ENCODE peak calls at places on chromosome 17, in ten cellular contexts. One of them, this sample, is unnamed.
A peak's percentile ranks its signal among the peaks of the same experiment; 100 is the strongest.

GRCh38 chr17:79830303-79830702 is 8.9 kb downstream of the CBX4 start:
- DNase-seq in breast epithelium: no peak
- DNase-seq in PC-3: no peak
- DNase-seq in uterus: no peak
- DNase-seq in SJSA1: no peak
- DNase-seq in GM23248: no peak
- DNase-seq in fibroblast of lung: no peak
- DNase-seq in heart left ventricle: no peak
- DNase-seq in BE2C: no peak
- DNase-seq in CD8-positive, alpha-beta memory T cell: no peak
- DNase-seq in this sample: no peak

GRCh38 chr17:5672141-5672540 is 87.8 kb upstream of the NLRP1 start:
- DNase-seq in uterus: no peak
- DNase-seq in SJSA1: no peak
- DNase-seq in breast epithelium: no peak
- DNase-seq in PC-3: no peak
- DNase-seq in heart left ventricle: no peak
- DNase-seq in CD8-positive, alpha-beta memory T cell: no peak
- DNase-seq in GM23248: no peak
- DNase-seq in fibroblast of lung: no peak
- DNase-seq in BE2C: no peak
- DNase-seq in this sample: no peak

GRCh38 chr17:81691196-81691595 is 7.4 kb downstream of the HGS start:
- DNase-seq in PC-3: no peak
- DNase-seq in breast epithelium: no peak
- DNase-seq in GM23248: no peak
- DNase-seq in SJSA1: no peak
- DNase-seq in heart left ventricle: no peak
- DNase-seq in CD8-positive, alpha-beta memory T cell: no peak
- DNase-seq in fibroblast of lung: no peak
- DNase-seq in uterus: no peak
- DNase-seq in BE2C: no peak
- DNase-seq in this sample: no peak

GRCh38 chr17:18281815-18282214 is 21.4 kb downstream of the MIEF2 start:
- DNase-seq in CD8-positive, alpha-beta memory T cell: no peak
- DNase-seq in uterus: no peak
- DNase-seq in BE2C: no peak
- DNase-seq in SJSA1: no peak
- DNase-seq in breast epithelium: no peak
- DNase-seq in fibroblast of lung: no peak
- DNase-seq in PC-3: no peak
- DNase-seq in heart left ventricle: no peak
- DNase-seq in GM23248: no peak
- DNase-seq in this sample: no peak

GRCh38 chr17:50596191-50597037 is 35.9 kb downstream of the CACNA1G start:
- DNase-seq in fibroblast of lung: no peak
- DNase-seq in BE2C: no peak
- DNase-seq in PC-3: no peak
- DNase-seq in GM23248: no peak
- DNase-seq in uterus: no peak
- DNase-seq in breast epithelium: no peak
- DNase-seq in SJSA1: no peak
- DNase-seq in CD8-positive, alpha-beta memory T cell: no peak
- DNase-seq in heart left ventricle: no peak
- DNase-seq in this sample: no peak

GRCh38 chr17:45844695-45845375 is at the start of gene SPPL2C:
- DNase-seq in breast epithelium: no peak
- DNase-seq in GM23248: no peak
- DNase-seq in BE2C: no peak
- DNase-seq in heart left ventricle: no peak
- DNase-seq in CD8-positive, alpha-beta memory T cell: no peak
- DNase-seq in SJSA1: no peak
- DNase-seq in uterus: no peak
- DNase-seq in PC-3: no peak
- DNase-seq in fibroblast of lung: no peak
- DNase-seq in this sample: no peak

GRCh38 chr17:76572201-76572910 is 13.3 kb downstream of the ST6GALNAC2 start:
- DNase-seq in uterus: no peak
- DNase-seq in breast epithelium: peak; percentile 88
- DNase-seq in BE2C: no peak
- DNase-seq in GM23248: no peak
- DNase-seq in CD8-positive, alpha-beta memory T cell: no peak
- DNase-seq in PC-3: no peak
- DNase-seq in fibroblast of lung: no peak
- DNase-seq in heart left ventricle: no peak
- DNase-seq in SJSA1: no peak
- DNase-seq in this sample: no peak

GRCh38 chr17:38693700-38694329 is 11.3 kb upstream of the MLLT6 start:
- DNase-seq in fibroblast of lung: peak; percentile 45
- DNase-seq in BE2C: peak; percentile 91
- DNase-seq in SJSA1: no peak
- DNase-seq in breast epithelium: peak; percentile 70
- DNase-seq in PC-3: no peak
- DNase-seq in heart left ventricle: peak; percentile 93
- DNase-seq in uterus: peak; percentile 96
- DNase-seq in CD8-positive, alpha-beta memory T cell: no peak
- DNase-seq in GM23248: peak; percentile 53
- DNase-seq in this sample: peak; percentile 81

DNA sequence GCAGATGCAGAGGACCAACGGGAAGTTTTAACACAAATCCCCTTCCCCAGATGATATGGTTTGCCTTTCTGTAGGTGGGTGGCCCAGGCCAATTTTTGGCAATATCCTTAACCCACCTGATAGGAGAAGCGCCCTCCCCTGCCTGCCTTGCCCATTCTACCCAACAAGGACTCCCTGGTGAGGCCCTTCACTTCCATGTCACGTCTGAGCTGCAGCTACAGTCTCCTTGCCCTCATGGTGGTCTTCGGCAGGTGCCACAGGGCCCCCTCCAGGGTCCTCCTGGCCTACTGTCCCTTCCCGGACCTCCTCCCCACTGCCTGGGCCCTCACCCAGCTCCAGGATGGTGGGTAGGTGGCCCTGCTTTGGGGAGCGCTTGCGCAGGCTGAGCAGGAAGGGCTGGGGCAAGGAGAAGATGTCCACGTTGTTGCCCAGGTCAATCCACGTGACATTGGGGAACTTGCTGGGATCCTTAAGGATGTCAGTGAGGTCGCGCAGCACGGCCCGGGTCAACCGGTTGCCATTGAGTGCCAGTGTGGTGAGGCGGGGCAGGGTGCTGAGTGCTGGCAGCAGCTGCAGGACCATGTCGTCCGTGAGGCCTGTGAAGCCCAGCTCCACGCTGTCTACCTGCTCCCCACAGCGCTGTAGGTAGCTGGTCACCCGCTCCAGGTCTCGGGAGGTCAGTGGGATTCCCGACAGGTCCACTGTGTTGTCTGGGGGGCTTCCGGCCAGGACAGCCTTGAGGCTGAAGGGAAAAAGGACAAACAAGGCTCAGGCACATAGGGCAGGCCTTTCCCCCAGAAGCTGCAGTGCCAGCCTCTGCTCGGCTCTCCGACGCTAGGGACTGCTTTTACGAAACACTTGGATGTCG is 28.3 kb downstream of the TRPV2 start:
- DNase-seq in uterus: no peak
- DNase-seq in SJSA1: no peak
- DNase-seq in GM23248: no peak
- DNase-seq in heart left ventricle: no peak
- DNase-seq in CD8-positive, alpha-beta memory T cell: no peak
- DNase-seq in PC-3: no peak
- DNase-seq in breast epithelium: no peak
- DNase-seq in BE2C: no peak
- DNase-seq in fibroblast of lung: no peak
- DNase-seq in this sample: peak; percentile 35
- H3K36me3 ChIP-seq in uterus: no peaks in the 10 kb centered on the region
- H3K36me3 ChIP-seq in SJSA1: peaks cover 92% of the 10 kb centered on the region
- H3K36me3 ChIP-seq in GM23248: peaks cover 39% of the 10 kb centered on the region
- H3K36me3 ChIP-seq in heart left ventricle: peaks cover 50% of the 10 kb centered on the region
- H3K36me3 ChIP-seq in CD8-positive, alpha-beta memory T cell: peaks cover 26% of the 10 kb centered on the region
- H3K36me3 ChIP-seq in PC-3: peaks cover 74% of the 10 kb centered on the region
- H3K36me3 ChIP-seq in breast epithelium: no peaks in the 10 kb centered on the region
- H3K36me3 ChIP-seq in BE2C: peaks cover 75% of the 10 kb centered on the region
- H3K36me3 ChIP-seq in fibroblast of lung: peaks cover 35% of the 10 kb centered on the region
- H3K36me3 ChIP-seq in this sample: peaks cover 83% of the 10 kb centered on the region

GRCh38 chr17:512311-512710 is 159.7 kb upstream of the RPH3AL start:
- DNase-seq in breast epithelium: no peak
- DNase-seq in GM23248: no peak
- DNase-seq in CD8-positive, alpha-beta memory T cell: no peak
- DNase-seq in BE2C: no peak
- DNase-seq in uterus: no peak
- DNase-seq in heart left ventricle: no peak
- DNase-seq in SJSA1: no peak
- DNase-seq in fibroblast of lung: no peak
- DNase-seq in PC-3: no peak
- DNase-seq in this sample: no peak

GRCh38 chr17:512926-513325 is 160.3 kb upstream of the RPH3AL start:
- DNase-seq in uterus: peak; percentile 74
- DNase-seq in breast epithelium: peak; percentile 43
- DNase-seq in CD8-positive, alpha-beta memory T cell: no peak
- DNase-seq in SJSA1: no peak
- DNase-seq in heart left ventricle: no peak
- DNase-seq in PC-3: no peak
- DNase-seq in BE2C: no peak
- DNase-seq in GM23248: peak; percentile 76
- DNase-seq in fibroblast of lung: no peak
- DNase-seq in this sample: no peak

GRCh38 chr17:511833-512251 is 159.2 kb upstream of the RPH3AL start:
- DNase-seq in SJSA1: peak; percentile 51
- DNase-seq in PC-3: no peak
- DNase-seq in CD8-positive, alpha-beta memory T cell: no peak
- DNase-seq in GM23248: peak; percentile 79
- DNase-seq in fibroblast of lung: peak; percentile 38
- DNase-seq in breast epithelium: no peak
- DNase-seq in heart left ventricle: no peak
- DNase-seq in uterus: peak; percentile 27
- DNase-seq in BE2C: no peak
- DNase-seq in this sample: no peak

GRCh38 chr17:517181-517580 is 164.6 kb upstream of the RPH3AL start:
- DNase-seq in CD8-positive, alpha-beta memory T cell: no peak
- DNase-seq in uterus: no peak
- DNase-seq in SJSA1: no peak
- DNase-seq in GM23248: no peak
- DNase-seq in breast epithelium: no peak
- DNase-seq in BE2C: no peak
- DNase-seq in fibroblast of lung: no peak
- DNase-seq in PC-3: no peak
- DNase-seq in heart left ventricle: no peak
- DNase-seq in this sample: no peak

DNA sequence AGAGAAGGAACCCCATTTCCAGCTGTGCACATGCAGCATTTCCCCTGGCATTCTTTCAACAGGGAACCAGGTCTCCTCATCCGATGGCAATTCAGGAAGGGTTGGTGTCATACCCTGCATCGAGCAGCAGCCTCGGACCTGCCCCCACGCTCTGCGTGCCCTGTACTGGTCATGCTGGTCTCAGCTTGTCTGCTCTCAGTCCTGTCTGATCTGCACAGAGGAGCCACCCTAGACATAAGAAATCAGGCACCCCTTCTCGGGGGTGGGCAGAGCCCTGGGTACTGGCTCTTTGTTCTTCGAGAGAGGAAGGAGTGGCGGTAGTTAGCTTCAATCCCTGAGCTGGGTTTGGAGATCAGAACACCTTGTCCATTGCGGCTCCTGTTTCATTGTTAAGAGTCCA is 162.0 kb upstream of the RPH3AL start:
- DNase-seq in GM23248: no peak
- DNase-seq in PC-3: no peak
- DNase-seq in heart left ventricle: no peak
- DNase-seq in BE2C: no peak
- DNase-seq in CD8-positive, alpha-beta memory T cell: no peak
- DNase-seq in uterus: no peak
- DNase-seq in SJSA1: no peak
- DNase-seq in fibroblast of lung: no peak
- DNase-seq in breast epithelium: no peak
- DNase-seq in this sample: no peak
- H3K9me3 ChIP-seq in GM23248: no peaks in the 10 kb centered on the region
- H3K9me3 ChIP-seq in PC-3: no peaks in the 10 kb centered on the region
- H3K9me3 ChIP-seq in heart left ventricle: no peaks in the 10 kb centered on the region
- H3K9me3 ChIP-seq in BE2C: no peaks in the 10 kb centered on the region
- H3K9me3 ChIP-seq in CD8-positive, alpha-beta memory T cell: no peaks in the 10 kb centered on the region
- H3K9me3 ChIP-seq in uterus: no peaks in the 10 kb centered on the region
- H3K9me3 ChIP-seq in SJSA1: no peaks in the 10 kb centered on the region
- H3K9me3 ChIP-seq in fibroblast of lung: no peaks in the 10 kb centered on the region
- H3K9me3 ChIP-seq in breast epithelium: no peaks in the 10 kb centered on the region
- H3K9me3 ChIP-seq in this sample: no peaks in the 10 kb centered on the region

GRCh38 chr17:77923776-77924513 is 34.6 kb upstream of the TNRC6C start:
- DNase-seq in SJSA1: no peak
- DNase-seq in breast epithelium: no peak
- DNase-seq in BE2C: no peak
- DNase-seq in CD8-positive, alpha-beta memory T cell: no peak
- DNase-seq in PC-3: no peak
- DNase-seq in uterus: no peak
- DNase-seq in heart left ventricle: no peak
- DNase-seq in fibroblast of lung: no peak
- DNase-seq in GM23248: no peak
- DNase-seq in this sample: no peak
- H3K27me3 ChIP-seq in SJSA1: peaks cover 49% of the 10 kb centered on the region
- H3K27me3 ChIP-seq in breast epithelium: peaks cover 8% of the 10 kb centered on the region
- H3K27me3 ChIP-seq in BE2C: no peaks in the 10 kb centered on the region
- H3K27me3 ChIP-seq in CD8-positive, alpha-beta memory T cell: peaks cover 6% of the 10 kb centered on the region
- H3K27me3 ChIP-seq in PC-3: peaks cover 88% of the 10 kb centered on the region
- H3K27me3 ChIP-seq in uterus: no peaks in the 10 kb centered on the region
- H3K27me3 ChIP-seq in heart left ventricle: no peaks in the 10 kb centered on the region
- H3K27me3 ChIP-seq in fibroblast of lung: peaks cover 2% of the 10 kb centered on the region
- H3K27me3 ChIP-seq in GM23248: peaks cover 40% of the 10 kb centered on the region
- H3K27me3 ChIP-seq in this sample: peaks cover 4% of the 10 kb centered on the region

GRCh38 chr17:7950578-7950977 is 18.6 kb downstream of the CNTROB start:
- DNase-seq in PC-3: no peak
- DNase-seq in breast epithelium: no peak
- DNase-seq in SJSA1: no peak
- DNase-seq in heart left ventricle: no peak
- DNase-seq in uterus: no peak
- DNase-seq in BE2C: no peak
- DNase-seq in GM23248: no peak
- DNase-seq in CD8-positive, alpha-beta memory T cell: no peak
- DNase-seq in fibroblast of lung: no peak
- DNase-seq in this sample: no peak

GRCh38 chr17:7946441-7946840 is 14.4 kb downstream of the CNTROB start:
- DNase-seq in heart left ventricle: no peak
- DNase-seq in CD8-positive, alpha-beta memory T cell: no peak
- DNase-seq in uterus: no peak
- DNase-seq in BE2C: no peak
- DNase-seq in PC-3: no peak
- DNase-seq in SJSA1: no peak
- DNase-seq in breast epithelium: no peak
- DNase-seq in GM23248: no peak
- DNase-seq in fibroblast of lung: no peak
- DNase-seq in this sample: no peak

GRCh38 chr17:7944321-7944720 is 12.3 kb downstream of the CNTROB start:
- DNase-seq in BE2C: no peak
- DNase-seq in heart left ventricle: no peak
- DNase-seq in uterus: no peak
- DNase-seq in CD8-positive, alpha-beta memory T cell: no peak
- DNase-seq in fibroblast of lung: no peak
- DNase-seq in PC-3: no peak
- DNase-seq in SJSA1: no peak
- DNase-seq in breast epithelium: no peak
- DNase-seq in GM23248: no peak
- DNase-seq in this sample: no peak

GRCh38 chr17:7945651-7946050 is 13.6 kb downstream of the CNTROB start:
- DNase-seq in uterus: no peak
- DNase-seq in PC-3: no peak
- DNase-seq in breast epithelium: no peak
- DNase-seq in heart left ventricle: no peak
- DNase-seq in GM23248: no peak
- DNase-seq in fibroblast of lung: no peak
- DNase-seq in CD8-positive, alpha-beta memory T cell: no peak
- DNase-seq in SJSA1: no peak
- DNase-seq in BE2C: no peak
- DNase-seq in this sample: no peak

GRCh38 chr17:7947651-7948050 is 15.6 kb downstream of the CNTROB start:
- DNase-seq in heart left ventricle: no peak
- DNase-seq in BE2C: no peak
- DNase-seq in PC-3: no peak
- DNase-seq in SJSA1: no peak
- DNase-seq in uterus: no peak
- DNase-seq in breast epithelium: no peak
- DNase-seq in CD8-positive, alpha-beta memory T cell: no peak
- DNase-seq in fibroblast of lung: no peak
- DNase-seq in GM23248: peak; percentile 40
- DNase-seq in this sample: no peak
- H3K36me3 ChIP-seq in heart left ventricle: peaks cover 76% of the 10 kb centered on the region
- H3K36me3 ChIP-seq in BE2C: peaks cover 3% of the 10 kb centered on the region
- H3K36me3 ChIP-seq in PC-3: no peaks in the 10 kb centered on the region
- H3K36me3 ChIP-seq in SJSA1: peaks cover 73% of the 10 kb centered on the region
- H3K36me3 ChIP-seq in uterus: no peaks in the 10 kb centered on the region
- H3K36me3 ChIP-seq in breast epithelium: peaks cover 11% of the 10 kb centered on the region
- H3K36me3 ChIP-seq in CD8-positive, alpha-beta memory T cell: peaks cover 33% of the 10 kb centered on the region
- H3K36me3 ChIP-seq in fibroblast of lung: peaks cover 29% of the 10 kb centered on the region
- H3K36me3 ChIP-seq in GM23248: peaks cover 34% of the 10 kb centered on the region
- H3K36me3 ChIP-seq in this sample: peaks cover 57% of the 10 kb centered on the region